ENCODE peak calls at places on chromosomes 11 and 22, in eight cellular contexts. One of them, this sample, is unnamed.
A peak's percentile ranks its signal among the peaks of the same experiment; 100 is the strongest.

GRCh38 chr22:25542720-25543402 is 21.6 kb upstream of the GRK3 start:
- DNase-seq in memory B cell: no peak
- DNase-seq in upper lobe of right lung: no peak
- DNase-seq in left kidney: no peak
- DNase-seq in mucosa of descending colon: no peak
- DNase-seq in cardiac muscle cell: peak; percentile 17
- DNase-seq in sigmoid colon: no peak
- DNase-seq in NCI-H345: no peak
- DNase-seq in this sample: no peak

GRCh38 chr22:48495751-48496080 is 1332.0 kb downstream of the BRD1 start:
- DNase-seq in upper lobe of right lung: no peak
- DNase-seq in left kidney: no peak
- DNase-seq in cardiac muscle cell: no peak
- DNase-seq in mucosa of descending colon: no peak
- DNase-seq in sigmoid colon: no peak
- DNase-seq in memory B cell: no peak
- DNase-seq in NCI-H345: no peak
- DNase-seq in this sample: no peak

GRCh38 chr11:57157624-57158023 is 24.1 kb upstream of the LRRC55 start:
- DNase-seq in NCI-H345: no peak
- DNase-seq in cardiac muscle cell: no peak
- DNase-seq in sigmoid colon: no peak
- DNase-seq in memory B cell: no peak
- DNase-seq in mucosa of descending colon: no peak
- DNase-seq in upper lobe of right lung: no peak
- DNase-seq in left kidney: no peak
- DNase-seq in this sample: no peak

GRCh38 chr11:6737872-6738466 is 33.8 kb downstream of the OR2AG2 start:
- DNase-seq in mucosa of descending colon: peak; percentile 84
- DNase-seq in left kidney: peak; percentile 46
- DNase-seq in cardiac muscle cell: peak; percentile 61
- DNase-seq in upper lobe of right lung: no peak
- DNase-seq in sigmoid colon: no peak
- DNase-seq in NCI-H345: peak; percentile 31
- DNase-seq in memory B cell: peak; percentile 67
- DNase-seq in this sample: peak; percentile 65

GRCh38 chr11:17743808-17744119 is 9.2 kb downstream of the KCNC1 start:
- DNase-seq in sigmoid colon: peak; percentile 28
- DNase-seq in cardiac muscle cell: no peak
- DNase-seq in left kidney: no peak
- DNase-seq in NCI-H345: no peak
- DNase-seq in upper lobe of right lung: peak; percentile 44
- DNase-seq in memory B cell: no peak
- DNase-seq in mucosa of descending colon: no peak
- DNase-seq in this sample: no peak

GRCh38 chr11:60059052-60059451 is 2.6 kb downstream of the MS4A3 start:
- DNase-seq in sigmoid colon: no peak
- DNase-seq in NCI-H345: no peak
- DNase-seq in cardiac muscle cell: no peak
- DNase-seq in memory B cell: no peak
- DNase-seq in mucosa of descending colon: no peak
- DNase-seq in left kidney: no peak
- DNase-seq in upper lobe of right lung: no peak
- DNase-seq in this sample: no peak

GRCh38 chr11:6618117-6619020 is 853 bp downstream of the TPP1 start:
- DNase-seq in NCI-H345: no peak
- DNase-seq in memory B cell: peak; percentile 43
- DNase-seq in mucosa of descending colon: peak; percentile 49
- DNase-seq in sigmoid colon: peak; percentile 85
- DNase-seq in upper lobe of right lung: peak; percentile 65
- DNase-seq in left kidney: peak; percentile 71
- DNase-seq in cardiac muscle cell: no peak
- DNase-seq in this sample: peak; percentile 49

GRCh38 chr11:120900642-120901041 is 123.3 kb upstream of the TBCEL start:
- DNase-seq in left kidney: peak; percentile 65
- DNase-seq in upper lobe of right lung: no peak
- DNase-seq in memory B cell: no peak
- DNase-seq in mucosa of descending colon: no peak
- DNase-seq in NCI-H345: no peak
- DNase-seq in sigmoid colon: no peak
- DNase-seq in cardiac muscle cell: peak; percentile 80
- DNase-seq in this sample: no peak

GRCh38 chr22:50461979-50462540 is 12.8 kb downstream of the SBF1 start:
- DNase-seq in cardiac muscle cell: no peak
- DNase-seq in left kidney: no peak
- DNase-seq in NCI-H345: no peak
- DNase-seq in upper lobe of right lung: no peak
- DNase-seq in mucosa of descending colon: no peak
- DNase-seq in sigmoid colon: no peak
- DNase-seq in memory B cell: no peak
- DNase-seq in this sample: no peak

GRCh38 chr22:39526736-39527171 is 5.8 kb downstream of the RPS19BP1 start:
- DNase-seq in sigmoid colon: no peak
- DNase-seq in upper lobe of right lung: no peak
- DNase-seq in cardiac muscle cell: no peak
- DNase-seq in memory B cell: no peak
- DNase-seq in left kidney: no peak
- DNase-seq in mucosa of descending colon: no peak
- DNase-seq in NCI-H345: no peak
- DNase-seq in this sample: no peak

GRCh38 chr11:62438641-62439040 is 19.8 kb downstream of the SCGB1A1 start:
- DNase-seq in upper lobe of right lung: no peak
- DNase-seq in NCI-H345: no peak
- DNase-seq in sigmoid colon: no peak
- DNase-seq in mucosa of descending colon: no peak
- DNase-seq in memory B cell: no peak
- DNase-seq in left kidney: no peak
- DNase-seq in cardiac muscle cell: no peak
- DNase-seq in this sample: no peak

GRCh38 chr22:42933783-42934144 is 76.7 kb upstream of the ARFGAP3 start:
- DNase-seq in left kidney: peak; percentile 36
- DNase-seq in NCI-H345: no peak
- DNase-seq in cardiac muscle cell: no peak
- DNase-seq in mucosa of descending colon: no peak
- DNase-seq in memory B cell: no peak
- DNase-seq in sigmoid colon: no peak
- DNase-seq in upper lobe of right lung: no peak
- DNase-seq in this sample: no peak

GRCh38 chr11:26623076-26623666 is 51.1 kb upstream of the MUC15 start:
- DNase-seq in left kidney: no peak
- DNase-seq in memory B cell: no peak
- DNase-seq in sigmoid colon: no peak
- DNase-seq in mucosa of descending colon: no peak
- DNase-seq in NCI-H345: no peak
- DNase-seq in cardiac muscle cell: no peak
- DNase-seq in upper lobe of right lung: no peak
- DNase-seq in this sample: no peak

GRCh38 chr11:70928854-70929598 is 323.4 kb downstream of the SHANK2 start:
- DNase-seq in upper lobe of right lung: no peak
- DNase-seq in sigmoid colon: no peak
- DNase-seq in memory B cell: no peak
- DNase-seq in cardiac muscle cell: no peak
- DNase-seq in left kidney: no peak
- DNase-seq in NCI-H345: no peak
- DNase-seq in mucosa of descending colon: no peak
- DNase-seq in this sample: no peak

GRCh38 chr22:40443675-40444482 is 73.5 kb downstream of the SGSM3 start:
- DNase-seq in cardiac muscle cell: no peak
- DNase-seq in memory B cell: no peak
- DNase-seq in upper lobe of right lung: no peak
- DNase-seq in sigmoid colon: no peak
- DNase-seq in mucosa of descending colon: no peak
- DNase-seq in NCI-H345: no peak
- DNase-seq in left kidney: no peak
- DNase-seq in this sample: no peak

GRCh38 chr11:79403839-79404238 is 37.0 kb downstream of the TENM4 start:
- DNase-seq in cardiac muscle cell: no peak
- DNase-seq in upper lobe of right lung: no peak
- DNase-seq in NCI-H345: no peak
- DNase-seq in mucosa of descending colon: no peak
- DNase-seq in memory B cell: no peak
- DNase-seq in sigmoid colon: no peak
- DNase-seq in left kidney: no peak
- DNase-seq in this sample: no peak

GRCh38 chr11:16967347-16967662 is 46.9 kb downstream of the PLEKHA7 start:
- DNase-seq in NCI-H345: no peak
- DNase-seq in cardiac muscle cell: no peak
- DNase-seq in mucosa of descending colon: no peak
- DNase-seq in memory B cell: no peak
- DNase-seq in upper lobe of right lung: no peak
- DNase-seq in left kidney: no peak
- DNase-seq in sigmoid colon: no peak
- DNase-seq in this sample: no peak

GRCh38 chr22:38069372-38070249 is 12.4 kb downstream of the PICK1 start:
- DNase-seq in sigmoid colon: peak; percentile 94
- DNase-seq in cardiac muscle cell: peak; percentile 84
- DNase-seq in memory B cell: no peak
- DNase-seq in left kidney: peak; percentile 18
- DNase-seq in NCI-H345: no peak
- DNase-seq in upper lobe of right lung: no peak
- DNase-seq in mucosa of descending colon: peak; percentile 21
- DNase-seq in this sample: no peak